ENCODE peak calls at places on chromosomes 5 and 9, in five cellular contexts. U, Y, S, D and I are unnamed samples.

GRCh38 chr5:149493316-149493715 is 57.9 kb downstream of the CSNK1A1 start:
- DNase-seq in U (no peak), Y (no peak), S (no peak), D (no peak), I (no peak)

GRCh38 chr9:136309101-136309801 is 5.4 kb upstream of the CCDC187 start:
- DNase-seq in U (no peak), S (no peak), Y (no peak), D (no peak), I (no peak)

GRCh38 chr9:80866576-80867227 is 822.6 kb downstream of the TLE1 start:
- DNase-seq in Y (no peak), S (no peak), U (no peak), D (no peak), I (peak; percentile 46)

GRCh38 chr9:120284796-120285195 is 295.2 kb downstream of the CDK5RAP2 start:
- DNase-seq in D (no peak), U (no peak), S (no peak), Y (no peak), I (peak; percentile 83)

GRCh38 chr9:91248707-91249106 is 113.0 kb downstream of the AUH start:
- DNase-seq in Y (no peak), S (peak; percentile 45), U (no peak), D (no peak), I (no peak)

GRCh38 chr5:71887680-71888079 is 168.6 kb downstream of the CARTPT start:
- DNase-seq in D (peak; percentile 1), U (no peak), S (no peak), Y (peak; percentile 77), I (peak; percentile 60)

GRCh38 chr9:94097788-94098413 is 13.6 kb downstream of the PTPDC1 start:
- DNase-seq in S (no peak), U (no peak), D (no peak), Y (peak; percentile 75), I (peak; percentile 66)

GRCh38 chr9:137965177-137965795 is 87.7 kb downstream of the CACNA1B start:
- DNase-seq in D (no peak), Y (no peak), U (no peak), S (no peak), I (no peak)

GRCh38 chr9:93827545-93828330 is 127.4 kb downstream of the BARX1 start:
- DNase-seq in U (peak; percentile 63), D (peak; percentile 8), Y (no peak), S (no peak), I (no peak)

GRCh38 chr5:168851902-168852321 is 272.7 kb upstream of the PANK3 start:
- DNase-seq in U (no peak), D (peak; percentile 15), S (no peak), Y (no peak), I (peak; percentile 12)

GRCh38 chr5:116576043-116576713 is 1.6 kb upstream of the SEMA6A start:
- DNase-seq in D (peak; percentile 14), Y (peak; percentile 72), S (peak; percentile 62), U (peak; percentile 75), I (no peak)
- H3K27ac ChIP-seq in D (no peak overlapping the region), Y (peak overlapping the region; percentile 40), S (no peak overlapping the region), U (peak overlapping the region; percentile 70), I (peak overlapping the region; percentile 64)

DNA sequence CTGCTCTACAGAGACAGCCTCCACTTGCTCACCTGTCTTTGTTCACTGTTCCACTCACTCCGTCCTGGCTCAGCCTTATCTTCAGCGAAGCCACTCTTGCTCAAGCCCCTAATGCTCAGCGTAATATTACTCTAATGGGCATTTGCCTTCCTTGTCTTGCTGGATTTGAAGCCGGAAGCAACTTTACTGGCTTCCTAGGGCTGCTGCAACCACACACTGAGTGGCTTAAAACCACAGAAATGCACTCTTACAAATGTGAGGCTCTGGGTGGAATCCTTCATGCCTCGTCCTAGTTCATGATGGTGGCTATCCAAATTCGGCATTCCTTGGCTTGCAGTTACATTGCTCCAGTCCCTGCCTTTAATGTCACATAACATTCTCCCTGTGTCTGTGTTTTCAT is 85.5 kb upstream of the MARCHF11 start:
- DNase-seq in U (no peak), S (no peak), D (no peak), Y (no peak), I (no peak)
- H3K27ac ChIP-seq in U (no peak overlapping the region), S (no peak overlapping the region), D (no peak overlapping the region), Y (no peak overlapping the region), I (no peak overlapping the region)

GRCh38 chr5:144142826-144143167 is 27.7 kb downstream of the YIPF5 start:
- DNase-seq in S (no peak), U (no peak), Y (no peak), D (no peak), I (no peak)
- H3K27ac ChIP-seq in S (no peak overlapping the region), U (no peak overlapping the region), Y (no peak overlapping the region), D (no peak overlapping the region), I (no peak overlapping the region)

GRCh38 chr5:10289991-10290390 is 17.7 kb downstream of the CMBL start:
- DNase-seq in D (no peak), S (no peak), Y (no peak), U (no peak), I (no peak)

GRCh38 chr5:10288600-10289213 is 19.0 kb downstream of the CMBL start:
- DNase-seq in D (no peak), U (peak; percentile 94), S (peak; percentile 43), Y (no peak), I (no peak)

GRCh38 chr5:10293907-10294662 is 13.6 kb downstream of the CMBL start:
- DNase-seq in S (no peak), U (no peak), Y (no peak), D (no peak), I (no peak)

GRCh38 chr5:10289353-10289752 is 18.3 kb downstream of the CMBL start:
- DNase-seq in U (peak; percentile 62), Y (no peak), D (no peak), S (peak; percentile 34), I (no peak)

DNA sequence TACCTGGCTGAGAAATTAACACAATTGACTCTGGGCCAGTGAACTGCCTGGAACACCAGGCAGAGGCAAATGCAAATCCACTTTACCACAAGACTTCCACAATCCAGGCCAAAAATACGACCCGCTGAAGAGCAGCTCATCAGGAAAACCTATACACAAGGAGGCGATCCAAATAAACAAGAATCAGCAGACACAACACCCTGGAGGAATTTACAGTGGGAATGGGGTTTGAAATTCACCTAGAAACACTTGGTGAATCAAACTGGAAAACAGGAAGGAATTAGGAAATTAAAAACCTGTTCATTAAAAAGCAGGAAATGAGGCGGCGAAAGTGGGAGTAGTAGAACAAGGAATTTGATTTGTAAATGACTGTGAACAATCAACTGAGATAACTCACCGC is 16.0 kb downstream of the CMBL start:
- DNase-seq in Y (no peak), U (no peak), D (no peak), S (no peak), I (no peak)
- H3K27ac ChIP-seq in Y (no peak overlapping the region), U (no peak overlapping the region), D (no peak overlapping the region), S (no peak overlapping the region), I (no peak overlapping the region)

DNA sequence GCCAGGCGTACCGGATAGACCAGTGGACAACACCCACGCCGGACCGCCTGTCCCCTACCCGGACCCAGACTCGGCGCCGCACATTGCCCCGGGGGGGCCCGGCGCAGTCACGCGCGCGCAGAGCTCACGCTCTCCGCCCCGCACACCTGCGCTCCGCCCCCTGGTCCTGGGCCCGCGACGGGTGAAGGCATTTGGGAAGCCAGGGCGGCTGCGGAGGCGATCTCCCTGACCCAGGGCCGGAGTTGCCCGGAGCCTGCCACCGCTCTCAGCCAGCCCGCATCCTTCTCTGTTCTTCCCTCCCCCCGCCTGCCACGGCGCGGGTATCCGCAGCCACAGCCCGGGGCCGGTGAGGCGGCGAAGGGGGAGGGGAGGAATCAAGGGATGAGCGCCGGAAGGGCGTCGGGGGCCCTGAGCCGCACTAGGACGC is 482 bp downstream of the RELL2 start:
- DNase-seq in D (peak; percentile 16), U (peak; percentile 36), Y (no peak), S (peak; percentile 31), I (no peak)
- H3K27ac ChIP-seq in D (peak overlapping the region; percentile 40), U (peak overlapping the region; percentile 70), Y (peak overlapping the region; percentile 62), S (no peak overlapping the region), I (peak overlapping the region; percentile 58)

GRCh38 chr5:91126888-91127287 is 256.2 kb downstream of the ARRDC3 start:
- DNase-seq in D (no peak), U (no peak), S (no peak), Y (no peak), I (no peak)

GRCh38 chr5:91125916-91126315 is 257.2 kb downstream of the ARRDC3 start:
- DNase-seq in S (no peak), D (no peak), Y (no peak), U (no peak), I (no peak)

GRCh38 chr5:91128604-91129003 is 254.5 kb downstream of the ARRDC3 start:
- DNase-seq in S (no peak), D (no peak), U (no peak), Y (no peak), I (no peak)

GRCh38 chr5:91127682-91128081 is 255.4 kb downstream of the ARRDC3 start:
- DNase-seq in U (no peak), S (no peak), Y (no peak), D (no peak), I (no peak)

DNA sequence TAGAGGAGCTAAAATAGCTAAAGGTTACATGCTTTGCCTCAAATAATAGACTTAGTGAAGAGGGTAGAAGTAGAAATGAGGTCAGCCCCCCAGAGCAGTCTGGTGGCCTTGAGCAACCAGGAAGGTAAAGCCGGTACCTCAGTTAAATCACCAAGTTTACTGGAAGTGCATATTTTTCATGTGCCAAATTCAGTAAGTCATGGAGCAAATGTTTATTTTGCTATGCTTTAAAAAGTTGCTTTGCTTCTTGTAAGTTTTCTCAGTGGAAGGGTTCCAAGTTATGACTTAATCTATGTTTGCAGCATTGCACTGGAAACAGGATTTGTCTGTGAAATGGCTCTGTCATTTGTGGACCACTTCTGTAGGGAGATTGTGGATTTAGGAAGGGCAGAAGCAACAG is 256.7 kb downstream of the ARRDC3 start:
- DNase-seq in D (no peak), S (no peak), U (no peak), Y (no peak), I (no peak)
- H3K27ac ChIP-seq in D (no peak overlapping the region), S (no peak overlapping the region), U (peak overlapping the region; percentile 63), Y (no peak overlapping the region), I (no peak overlapping the region)

GRCh38 chr9:116234091-116234490 is 80.5 kb downstream of the PAPPA start:
- DNase-seq in D (no peak), S (peak; percentile 10), Y (no peak), U (no peak), I (no peak)

GRCh38 chr9:116238751-116239340 is 85.3 kb downstream of the PAPPA start:
- DNase-seq in S (no peak), Y (no peak), U (no peak), D (no peak), I (no peak)

GRCh38 chr9:116233160-116233530 is 79.6 kb downstream of the PAPPA start:
- DNase-seq in D (no peak), S (no peak), U (no peak), Y (no peak), I (no peak)

GRCh38 chr9:116238225-116238624 is 84.6 kb downstream of the PAPPA start:
- DNase-seq in U (no peak), Y (no peak), S (no peak), D (no peak), I (no peak)

GRCh38 chr9:116237456-116237855 is 83.9 kb downstream of the PAPPA start:
- DNase-seq in S (no peak), D (no peak), U (no peak), Y (no peak), I (no peak)
- H3K27ac ChIP-seq in S (no peak overlapping the region), D (no peak overlapping the region), U (no peak overlapping the region), Y (no peak overlapping the region), I (no peak overlapping the region)

DNA sequence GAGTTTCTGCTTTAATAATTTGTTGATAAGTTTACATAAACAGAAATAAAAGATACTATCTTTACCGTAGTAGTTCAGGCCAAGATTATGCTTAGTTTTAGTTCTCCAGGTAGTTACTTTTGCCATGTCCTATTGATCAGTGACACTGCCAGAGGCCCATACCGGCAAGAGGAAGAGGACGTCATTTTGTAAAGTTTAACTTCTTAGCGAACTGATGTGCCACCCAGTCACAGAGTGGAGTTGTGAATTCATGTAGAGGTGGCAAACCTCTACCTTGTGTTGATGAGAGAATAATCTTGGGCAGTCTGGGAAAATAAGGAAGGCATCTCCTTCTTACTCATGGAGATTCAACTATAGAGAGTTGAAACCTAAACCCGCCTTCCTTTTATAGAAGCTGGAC is 21.8 kb downstream of the RGMB start:
- DNase-seq in S (no peak), Y (no peak), U (no peak), D (no peak), I (no peak)
- H3K27ac ChIP-seq in S (no peak overlapping the region), Y (no peak overlapping the region), U (no peak overlapping the region), D (no peak overlapping the region), I (no peak overlapping the region)